ENCODE peak calls at places on chromosomes 16 and 17, in seven cellular contexts. B is activated naive CD4-positive, alpha-beta T cell; R is naive thymus-derived CD8-positive, alpha-beta T cell; J is iPS-NIHi11; X is mesothelial cell of epicardium; S is Daoy; I is tibial artery. P is an unnamed sample.

GRCh38 chr16:75580-76501 is 2.2 kb upstream of the MPG start:
- DNase-seq in S (peak), B (no peak), X (no peak), R (no peak), J (peak), I (peak), P (no peak)

GRCh38 chr16:50711040-50711439 is 17.6 kb downstream of the NOD2 start:
- DNase-seq in S (no peak), I (no peak), J (no peak), B (no peak), X (no peak), R (no peak), P (no peak)

GRCh38 chr17:20066253-20066652 is 57.1 kb downstream of the SPECC1 start:
- DNase-seq in B (no peak), X (no peak), S (peak), J (no peak), I (peak), R (no peak), P (no peak)

GRCh38 chr16:75052481-75053211 is 53.8 kb downstream of the ZNRF1 start:
- DNase-seq in B (no peak), S (no peak), X (no peak), J (peak), R (no peak), I (no peak), P (no peak)

GRCh38 chr17:27825459-27825858 is 25.1 kb upstream of the NOS2 start:
- DNase-seq in S (no peak), I (no peak), B (no peak), X (no peak), J (no peak), R (no peak), P (no peak)

GRCh38 chr16:85395207-85395912 is 217.8 kb upstream of the GSE1 start:
- DNase-seq in B (no peak), X (peak), I (peak), S (peak), J (peak), R (peak), P (no peak)

GRCh38 chr17:72683506-72684404 is 408.7 kb downstream of the SLC39A11 start:
- DNase-seq in B (no peak), I (peak), J (peak), X (no peak), R (no peak), S (peak), P (no peak)

GRCh38 chr16:66378739-66379570 is 12.5 kb downstream of the CDH5 start:
- DNase-seq in X (no peak), R (no peak), J (no peak), S (no peak), B (no peak), I (no peak), P (no peak)

GRCh38 chr17:31688704-31689103 is 170.3 kb downstream of the COPRS start:
- DNase-seq in X (no peak), B (no peak), I (no peak), J (no peak), R (no peak), S (peak), P (no peak)

GRCh38 chr16:81136331-81137011 is 40.3 kb upstream of the GCSH start:
- DNase-seq in I (no peak), B (no peak), S (no peak), R (no peak), X (no peak), J (no peak), P (no peak)

GRCh38 chr16:69894675-69895074 is 56.5 kb upstream of the CLEC18A start:
- DNase-seq in R (no peak), J (no peak), X (no peak), I (no peak), S (no peak), B (no peak), P (no peak)

GRCh38 chr16:48901712-48902374 is 291.9 kb upstream of the N4BP1 start:
- DNase-seq in X (no peak), I (peak), R (no peak), B (no peak), J (peak), S (no peak), P (no peak)

GRCh38 chr16:28317040-28317880 is 24.9 kb downstream of the SBK1 start:
- DNase-seq in X (no peak), B (peak), S (peak), R (peak), I (no peak), J (peak), P (peak)

GRCh38 chr16:67163164-67163902 is 1.2 kb upstream of the HSF4 start:
- DNase-seq in R (no peak), X (no peak), I (peak), J (no peak), S (peak), B (no peak), P (no peak)

GRCh38 chr16:22782299-22782698 is 31.7 kb upstream of the HS3ST2 start:
- DNase-seq in J (no peak), B (no peak), X (no peak), R (no peak), I (no peak), S (no peak), P (no peak)